ENCODE peak calls at places on chromosome 19, in four cellular contexts. N is activated naive CD8-positive, alpha-beta T cell treated with anti-CD3 and anti-CD28 coated beads for 36 hours; Q is NCI-H2081; T is small intestine. P is an unnamed sample.

GRCh38 chr19:16880884-16881554 is 7.8 kb upstream of the F2RL3 start:
- DNase-seq in T (no peak), Q (no peak), N (no peak), P (no peak)

GRCh38 chr19:383922-384800 is 24.8 kb downstream of the C2CD4C start:
- DNase-seq in N (no peak), T (no peak), Q (no peak), P (peak; percentile 16)

GRCh38 chr19:35879770-35880317 is 11.5 kb downstream of the APLP1 start:
- DNase-seq in N (peak; percentile 88), T (peak; percentile 81), Q (peak; percentile 14), P (peak; percentile 83)

GRCh38 chr19:16153582-16154336 is 10.3 kb downstream of the HSH2D start:
- DNase-seq in Q (no peak), N (no peak), T (peak; percentile 33), P (no peak)

GRCh38 chr19:34601071-34601470 is 75.9 kb downstream of the SCGB2B2 start:
- DNase-seq in T (no peak), N (no peak), Q (no peak), P (no peak)

GRCh38 chr19:18290250-18291018 is 9.0 kb upstream of the JUND start:
- DNase-seq in Q (no peak), N (peak; percentile 96), T (peak; percentile 58), P (no peak)

GRCh38 chr19:16938211-16938610 is 49.4 kb downstream of the F2RL3 start:
- DNase-seq in Q (no peak), N (no peak), T (no peak), P (no peak)

GRCh38 chr19:18086590-18087138 is at the start of gene IL12RB1:
- DNase-seq in N (peak; percentile 77), Q (no peak), T (peak; percentile 72), P (no peak)

GRCh38 chr19:5138606-5139594 is 170.0 kb downstream of the KDM4B start:
- DNase-seq in N (peak; percentile 88), T (peak; percentile 42), Q (no peak), P (peak; percentile 41)

GRCh38 chr19:13956365-13956744 is 4.0 kb downstream of the DCAF15 start:
- DNase-seq in T (no peak), Q (no peak), N (no peak), P (no peak)

GRCh38 chr19:13150919-13151604 is 851 bp downstream of the IER2 start:
- DNase-seq in Q (no peak), N (peak; percentile 39), T (no peak), P (no peak)

GRCh38 chr19:12596927-12597548 is 13.6 kb downstream of the ZNF490 start:
- DNase-seq in T (no peak), N (no peak), Q (no peak), P (no peak)

GRCh38 chr19:16627194-16627927 is 643 bp downstream of the MED26 start:
- DNase-seq in N (peak; percentile 26), Q (no peak), T (no peak), P (no peak)

GRCh38 chr19:43700368-43701015 is 15.4 kb upstream of the IRGC start:
- DNase-seq in N (no peak), T (no peak), Q (no peak), P (peak; percentile 48)

GRCh38 chr19:46404039-46404883 is 9.1 kb downstream of the CCDC8 start:
- DNase-seq in T (peak; percentile 58), Q (no peak), N (no peak), P (no peak)

GRCh38 chr19:9903341-9903740 is 33.0 kb downstream of the OLFM2 start:
- DNase-seq in Q (no peak), N (no peak), T (no peak), P (no peak)

GRCh38 chr19:14107581-14108461 is 9.7 kb downstream of the PRKACA start:
- DNase-seq in Q (no peak), N (no peak), T (no peak), P (no peak)

GRCh38 chr19:12784871-12785430 is 6.3 kb upstream of the JUNB start:
- DNase-seq in T (peak; percentile 31), N (no peak), Q (no peak), P (no peak)

GRCh38 chr19:41426952-41427646 is at the start of gene B3GNT8:
- DNase-seq in Q (no peak), N (peak; percentile 63), T (peak; percentile 96), P (no peak)

GRCh38 chr19:47779524-47780214 is 1.2 kb downstream of the SELENOW start:
- DNase-seq in N (no peak), T (peak; percentile 29), Q (no peak), P (no peak)

GRCh38 chr19:4495471-4495870 is 22.8 kb downstream of the PLIN4 start:
- DNase-seq in Q (no peak), T (peak; percentile 36), N (no peak), P (no peak)

GRCh38 chr19:49528211-49528771 is 488 bp downstream of the RCN3 start:
- DNase-seq in N (no peak), T (no peak), Q (no peak), P (no peak)

GRCh38 chr19:16957151-16957662 is 68.4 kb downstream of the F2RL3 start:
- DNase-seq in T (no peak), Q (no peak), N (no peak), P (no peak)

GRCh38 chr19:3683405-3683865 is 16.8 kb downstream of the PIP5K1C start:
- DNase-seq in N (no peak), T (no peak), Q (peak; percentile 44), P (no peak)

GRCh38 chr19:48398329-48399235 is 5.1 kb downstream of the GRIN2D start:
- DNase-seq in N (peak; percentile 89), T (peak; percentile 79), Q (peak; percentile 70), P (no peak)

GRCh38 chr19:42816901-42817300 is 51.4 kb upstream of the PSG8 start:
- DNase-seq in Q (no peak), T (no peak), N (no peak), P (no peak)

GRCh38 chr19:35975608-35976214 is 19.3 kb upstream of the SDHAF1 start:
- DNase-seq in Q (no peak), N (no peak), T (no peak), P (no peak)